ENCODE peak calls at places on chromosomes 12 and 14, in four cellular contexts. U is AG09319, W is HS-5, M is mammary epithelial cell. J is an unnamed sample.

GRCh38 chr12:27511031-27511722 is 12.8 kb upstream of the PPFIBP1 start:
- DNase-seq in U (no peak), M (no peak), W (no peak), J (no peak)

GRCh38 chr12:18631339-18631738 is 106.5 kb downstream of the PLCZ1 start:
- DNase-seq in W (no peak), M (no peak), U (no peak), J (no peak)

GRCh38 chr12:124369055-124369900 is 74.4 kb downstream of the RFLNA start:
- DNase-seq in U (peak; percentile 85), W (no peak), M (no peak), J (no peak)

GRCh38 chr14:95524706-95525512 is 8.5 kb upstream of the SYNE3 start:
- DNase-seq in U (no peak), W (no peak), M (peak; percentile 80), J (no peak)

GRCh38 chr12:75722714-75723200 is 211.3 kb upstream of the KRR1 start:
- DNase-seq in U (peak; percentile 70), W (peak; percentile 87), M (peak; percentile 85), J (peak; percentile 62)

GRCh38 chr12:121802485-121802842 is 1.3 kb upstream of the SETD1B start:
- DNase-seq in U (no peak), M (no peak), W (no peak), J (no peak)

GRCh38 chr12:65568517-65568916 is 255.8 kb upstream of the HMGA2 start:
- DNase-seq in W (no peak), U (no peak), M (peak; percentile 26), J (no peak)

GRCh38 chr14:73789996-73790581 is 61.5 kb upstream of the PTGR2 start:
- DNase-seq in U (peak; percentile 81), M (peak; percentile 95), W (peak; percentile 85), J (peak; percentile 74)

GRCh38 chr14:101628975-101629374 is 67.7 kb downstream of the DIO3 start:
- DNase-seq in W (no peak), U (no peak), M (no peak), J (no peak)

GRCh38 chr12:126361804-126362203 is 1296.6 kb downstream of the AACS start:
- DNase-seq in M (no peak), W (no peak), U (no peak), J (no peak)

GRCh38 chr12:103652808-103653207 is 65.7 kb downstream of the STAB2 start:
- DNase-seq in M (no peak), W (no peak), U (no peak), J (no peak)

GRCh38 chr12:22477166-22477893 is 67.0 kb downstream of the C2CD5 start:
- DNase-seq in W (peak; percentile 85), U (peak; percentile 34), M (peak; percentile 52), J (peak; percentile 42)

GRCh38 chr12:104494816-104495158 is 38.0 kb downstream of the CHST11 start:
- DNase-seq in M (no peak), W (no peak), U (no peak), J (no peak)

GRCh38 chr14:50935126-50936090 is 8.9 kb downstream of the PYGL start:
- DNase-seq in W (no peak), U (no peak), M (no peak), J (no peak)

GRCh38 chr12:50353869-50354593 is 42.4 kb downstream of the FAM186A start:
- DNase-seq in U (no peak), W (no peak), M (no peak), J (no peak)

GRCh38 chr12:65824314-65824563 is at the start of gene HMGA2:
- DNase-seq in U (peak; percentile 44), M (no peak), W (peak; percentile 74), J (peak; percentile 56)

GRCh38 chr12:127108360-127109215 is 1158.4 kb upstream of the TMEM132C start:
- DNase-seq in M (peak; percentile 60), W (peak; percentile 46), U (peak; percentile 27), J (peak; percentile 17)

GRCh38 chr14:88518592-88519512 is 36.0 kb downstream of the PTPN21 start:
- DNase-seq in W (peak; percentile 22), U (peak; percentile 15), M (peak; percentile 73), J (peak; percentile 11)

J was measured in amniotic stem cell.